ENCODE peak calls at places on chromosomes 3 and 15, in ten cellular contexts. J is NCI-H524; K is retina; X is stimulated activated effector memory CD8-positive, alpha-beta T cell treated with anti-CD3 and anti-CD28 coated beads, Interleukin-12 subunit alpha, Interleukin-12 subunit beta, amount 100 ng/mL, for 72 hours; S is PC-9; V is Right ventricle myocardium superior; A is NCI-H146; D is astrocyte of the spinal cord; C is EH; P is COR-L47. W is an unnamed sample.
A peak's percentile ranks its signal among the peaks of the same experiment; 100 is the strongest.

GRCh38 chr15:84671211-84671610 is 13.2 kb upstream of the NMB start:
- DNase-seq in P (no peak), C (peak; percentile 88), A (no peak), D (peak; percentile 84), X (no peak), K (no peak), V (no peak), S (no peak), J (no peak), W (no peak)

GRCh38 chr3:89690649-89691048 is 583.2 kb downstream of the EPHA3 start:
- DNase-seq in P (no peak), V (no peak), J (peak; percentile 68), C (no peak), A (peak; percentile 23), K (no peak), D (peak; percentile 8), S (no peak), X (no peak), W (no peak)

GRCh38 chr3:66228707-66229106 is 7.9 kb downstream of the SLC25A26 start:
- DNase-seq in V (no peak), S (no peak), X (no peak), D (no peak), P (no peak), J (no peak), K (no peak), C (no peak), A (no peak), W (no peak)

GRCh38 chr15:29747837-29748417 is 74.3 kb downstream of the TJP1 start:
- DNase-seq in J (no peak), S (no peak), X (no peak), V (no peak), C (peak; percentile 26), A (no peak), P (no peak), K (no peak), D (no peak), W (no peak)

GRCh38 chr3:115227046-115227445 is 80.0 kb upstream of the ZBTB20 start:
- DNase-seq in D (peak; percentile 22), P (no peak), A (no peak), V (no peak), S (no peak), C (no peak), K (no peak), X (no peak), J (no peak), W (no peak)

GRCh38 chr3:122100591-122101491 is 45.7 kb downstream of the CD86 start:
- DNase-seq in K (no peak), A (no peak), J (peak; percentile 8), S (no peak), P (no peak), C (no peak), V (no peak), X (no peak), D (no peak), W (no peak)

GRCh38 chr3:38131621-38132369 is 5.1 kb downstream of the ACAA1 start:
- DNase-seq in P (no peak), X (no peak), S (no peak), C (peak; percentile 43), J (no peak), V (no peak), K (no peak), D (peak; percentile 45), A (no peak), W (no peak)

GRCh38 chr3:29827756-29828155 is 546.9 kb downstream of the RBMS3 start:
- DNase-seq in X (no peak), A (no peak), D (peak; percentile 26), S (no peak), V (no peak), C (peak; percentile 39), P (no peak), K (no peak), J (no peak), W (no peak)

GRCh38 chr15:67550522-67550921 is 8.0 kb downstream of the MAP2K5 start:
- DNase-seq in D (no peak), X (no peak), A (no peak), S (no peak), V (no peak), J (no peak), P (no peak), C (peak; percentile 44), K (no peak), W (no peak)

W was measured in left cardiac atrium.